ENCODE peak calls at places on chromosomes 16 and 17, in seven cellular contexts. G, S, N, T, M, F and X are unnamed samples. For H3K4me1, the result is how much of the 10 kb centered on the place peaks cover.

GRCh38 chr16:15552507-15552906 is 90.4 kb downstream of the MARF1 start:
- DNase-seq in G (no peak), S (no peak), N (no peak), T (no peak), M (no peak), F (no peak), X (no peak)

GRCh38 chr17:65711671-65712276 is 150.3 kb upstream of the AXIN2 start:
- DNase-seq in G (no peak), S (no peak), N (no peak), T (no peak), M (no peak), F (no peak), X (no peak)

GRCh38 chr17:59650642-59651041 is 30.9 kb downstream of the CLTC start:
- DNase-seq in G (no peak), S (no peak), N (no peak), T (no peak), M (no peak), F (no peak), X (no peak)

GRCh38 chr16:67546091-67546501 is 16.2 kb upstream of the CTCF start:
- DNase-seq in G (no peak), S (no peak), N (no peak), T (no peak), M (no peak), F (no peak), X (no peak)

GRCh38 chr16:56637814-56638750 is at the start of gene MT1A:
- DNase-seq in G (peak), S (peak), N (peak), T (peak), M (peak), F (peak), X (peak)

GRCh38 chr17:66976781-66977201 is 12.3 kb downstream of the CACNG4 start:
- DNase-seq in G (no peak), S (no peak), N (no peak), T (no peak), M (no peak), F (no peak), X (no peak)

GRCh38 chr16:54071516-54071915 is 215.1 kb downstream of the IRX3 start:
- DNase-seq in G (no peak), S (no peak), N (no peak), T (no peak), M (no peak), F (no peak), X (no peak)

GRCh38 chr16:58212824-58213655 is 15.1 kb upstream of the CSNK2A2 start:
- DNase-seq in G (no peak), S (no peak), N (no peak), T (no peak), M (no peak), F (no peak), X (no peak)

GRCh38 chr16:70455910-70456309 is 1.5 kb downstream of the FCSK start:
- DNase-seq in G (no peak), S (no peak), N (no peak), T (no peak), M (no peak), F (no peak), X (no peak)

GRCh38 chr17:8488931-8489330 is 53.2 kb downstream of the NDEL1 start:
- DNase-seq in G (peak), S (no peak), N (peak), T (no peak), M (peak), F (no peak), X (peak)

GRCh38 chr16:87506423-87507350 is 13.9 kb upstream of the ZCCHC14 start:
- DNase-seq in G (no peak), S (no peak), N (no peak), T (no peak), M (no peak), F (no peak), X (no peak)

GRCh38 chr17:53721101-53721500 is 101.6 kb upstream of the KIF2B start:
- DNase-seq in G (peak), S (no peak), N (peak), T (no peak), M (no peak), F (no peak), X (no peak)

GRCh38 chr17:5122586-5123342 is 6.9 kb downstream of the USP6 start:
- DNase-seq in G (no peak), S (peak), N (no peak), T (peak), M (peak), F (no peak), X (peak)

GRCh38 chr16:64206877-64207276 is 915.0 kb downstream of the CDH11 start:
- DNase-seq in G (peak), S (no peak), N (peak), T (no peak), M (no peak), F (no peak), X (no peak)

GRCh38 chr16:24729967-24730815 is 740 bp downstream of the TNRC6A start:
- DNase-seq in G (no peak), S (peak), N (peak), T (no peak), M (peak), F (peak), X (peak)

GRCh38 chr17:77330602-77331081 is 189.9 kb downstream of the SEC14L1 start:
- DNase-seq in G (no peak), S (peak), N (no peak), T (peak), M (peak), F (no peak), X (no peak)

GRCh38 chr16:57694556-57695377 is at the start of gene DRC7:
- DNase-seq in G (peak), S (peak), N (peak), T (no peak), M (no peak), F (no peak), X (no peak)

GRCh38 chr17:61809816-61810392 is 53.4 kb downstream of the BRIP1 start:
- DNase-seq in G (peak), S (no peak), N (peak), T (no peak), M (no peak), F (no peak), X (no peak)

GRCh38 chr16:27452569-27453475 is 50.8 kb downstream of the IL21R start:
- DNase-seq in G (no peak), S (no peak), N (no peak), T (no peak), M (no peak), F (no peak), X (no peak)

GRCh38 chr16:83470406-83470805 is 337.4 kb upstream of the HSBP1 start:
- DNase-seq in G (peak), S (no peak), N (peak), T (no peak), M (no peak), F (no peak), X (no peak)

GRCh38 chr16:19419691-19420060 is 2.0 kb downstream of the TMC5 start:
- DNase-seq in G (peak), S (peak), N (peak), T (no peak), M (no peak), F (no peak), X (no peak)

GRCh38 chr16:19366384-19366783 is 51.3 kb upstream of the TMC5 start:
- DNase-seq in G (no peak), S (no peak), N (no peak), T (no peak), M (no peak), F (no peak), X (no peak)

GRCh38 chr16:88703486-88704309 is 2.5 kb downstream of the RNF166 start:
- DNase-seq in G (peak), S (peak), N (no peak), T (no peak), M (no peak), F (no peak), X (no peak)

GRCh38 chr16:57603110-57604024 is 25.1 kb upstream of the ADGRG1 start:
- DNase-seq in G (no peak), S (no peak), N (no peak), T (no peak), M (peak), F (no peak), X (no peak)

GRCh38 chr16:69872888-69873287 is 78.2 kb upstream of the CLEC18A start:
- DNase-seq in G (no peak), S (no peak), N (no peak), T (no peak), M (no peak), F (no peak), X (no peak)

GRCh38 chr16:47507701-47508100 is 46.6 kb downstream of the PHKB start:
- DNase-seq in G (no peak), S (no peak), N (peak), T (no peak), M (no peak), F (no peak), X (no peak)

GRCh38 chr16:87464691-87465300 is 28.0 kb downstream of the ZCCHC14 start:
- DNase-seq in G (peak), S (peak), N (peak), T (peak), M (peak), F (no peak), X (peak)

GRCh38 chr17:20191066-20191465 is 181.9 kb downstream of the SPECC1 start:
- DNase-seq in G (peak), S (no peak), N (peak), T (no peak), M (no peak), F (no peak), X (no peak)

DNA sequence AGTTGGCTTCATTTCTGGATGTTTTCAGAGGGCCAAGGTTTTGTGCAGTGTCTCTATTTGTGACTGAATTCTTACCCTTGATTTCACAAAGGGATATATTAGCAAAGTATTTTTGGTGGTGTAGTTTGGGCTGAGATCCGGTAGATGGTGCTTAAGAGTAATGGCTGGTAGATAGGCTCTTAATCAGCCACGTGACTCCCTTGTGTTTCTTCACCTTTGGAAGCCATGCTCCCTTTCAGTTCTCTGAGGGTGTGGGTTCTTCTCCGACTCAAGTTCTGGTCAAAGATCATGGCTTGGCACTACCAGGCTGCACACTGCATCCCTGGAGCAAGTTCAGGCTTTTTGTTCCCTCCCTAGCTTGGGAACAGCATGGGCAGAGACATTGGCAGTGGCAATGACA is 887.3 kb downstream of the CDH8 start:
- DNase-seq in G (no peak), S (no peak), N (no peak), T (no peak), M (no peak), F (no peak), X (no peak)
- TF ChIP-seq CTCF in G (no peak), S (no peak), N (no peak), T (no peak), M (no peak), F (no peak), X (no peak)

DNA sequence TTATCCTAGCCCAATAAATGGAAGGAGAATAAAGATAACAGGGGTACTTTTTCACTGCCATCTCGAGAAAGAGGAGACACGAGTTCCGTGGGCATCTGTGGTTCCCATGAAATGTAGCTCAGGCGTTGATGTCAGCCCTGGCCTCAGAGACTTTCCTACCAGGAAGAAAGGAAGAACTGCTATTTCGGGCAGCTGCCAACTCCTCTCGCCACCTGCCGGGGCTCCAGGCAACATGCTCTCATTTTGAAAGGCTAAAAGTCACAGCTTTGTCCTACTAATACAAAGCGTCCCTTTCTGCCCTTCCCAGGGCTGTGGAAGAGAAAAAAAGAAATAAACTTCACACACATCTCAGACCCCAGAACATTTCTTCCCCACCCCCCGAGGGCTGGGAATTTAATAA is 65.8 kb downstream of the DHRS7C start:
- DNase-seq in G (peak), S (no peak), N (no peak), T (no peak), M (no peak), F (peak), X (no peak)
- H3K4me1 ChIP-seq in G (under half), S (under half), N (under half), T (under half), M (under half), F (under half), X (under half)

DNA sequence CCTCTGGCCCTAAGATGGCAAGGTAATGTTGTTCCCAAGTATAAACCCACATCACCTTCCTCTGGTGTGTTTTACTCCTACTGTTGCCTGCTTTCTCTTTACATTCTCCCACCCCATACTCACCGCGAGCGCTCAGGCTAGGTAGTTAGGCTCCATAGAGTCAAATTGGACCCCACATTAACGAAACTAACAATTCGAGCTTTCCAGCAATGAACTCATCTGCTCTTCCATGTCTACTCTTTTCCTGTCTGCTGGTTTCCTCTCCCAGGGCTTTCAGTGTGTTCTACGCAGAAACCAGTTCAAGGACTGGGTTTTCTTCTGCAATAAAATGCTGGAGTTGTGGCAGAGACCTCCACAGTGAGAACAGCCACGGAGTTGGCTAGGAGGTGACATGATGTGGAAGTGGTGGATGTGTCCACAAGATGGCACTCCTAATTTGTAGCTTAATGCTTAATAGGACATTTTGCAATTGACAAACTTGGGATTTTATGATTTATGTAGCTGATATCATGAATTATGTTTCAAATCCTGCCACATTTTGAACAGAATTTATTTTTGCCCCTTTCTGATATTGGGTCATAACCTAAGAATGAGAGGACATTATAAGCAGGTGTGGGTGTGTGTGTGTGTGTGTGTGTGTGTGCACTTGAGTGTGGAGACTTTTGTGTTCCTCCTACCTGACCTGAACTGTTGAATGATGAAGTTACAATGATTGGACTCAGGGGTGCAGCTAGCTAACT is 2.2 kb upstream of the UQCRC2 start:
- DNase-seq in G (peak), S (no peak), N (peak), T (no peak), M (no peak), F (no peak), X (no peak)
- TF ChIP-seq CTCF in G (peak), S (no peak), N (peak), T (no peak), M (no peak), F (peak), X (no peak)

GRCh38 chr16:81537721-81538561 is 93.3 kb downstream of the CMIP start:
- DNase-seq in G (peak), S (no peak), N (no peak), T (no peak), M (no peak), F (no peak), X (no peak)

GRCh38 chr16:81539009-81539820 is 94.6 kb downstream of the CMIP start:
- DNase-seq in G (no peak), S (no peak), N (no peak), T (no peak), M (no peak), F (no peak), X (no peak)

GRCh38 chr16:81535679-81536360 is 91.2 kb downstream of the CMIP start:
- DNase-seq in G (no peak), S (no peak), N (no peak), T (no peak), M (no peak), F (no peak), X (no peak)

GRCh38 chr16:81533175-81533507 is 88.5 kb downstream of the CMIP start:
- DNase-seq in G (no peak), S (no peak), N (peak), T (no peak), M (no peak), F (no peak), X (no peak)

DNA sequence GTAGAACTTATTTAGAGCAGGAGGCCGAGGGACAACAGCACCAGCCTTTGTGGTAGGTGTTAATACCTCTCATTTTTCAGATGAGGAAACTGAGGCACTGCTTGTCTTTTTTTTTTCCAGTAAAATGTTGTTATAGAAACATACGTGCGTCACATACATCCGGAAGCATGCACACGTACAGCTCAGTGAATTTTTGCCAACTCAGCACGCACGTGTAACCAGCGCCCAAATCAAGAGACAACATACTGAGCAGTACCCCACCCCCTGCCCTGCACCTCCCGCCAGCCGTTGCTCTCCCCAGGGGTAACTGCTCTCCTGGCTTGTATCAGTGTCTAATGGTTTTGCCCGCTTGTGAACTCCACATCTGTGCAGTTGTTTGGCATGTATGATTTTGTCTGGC is 92.0 kb downstream of the CMIP start:
- DNase-seq in G (no peak), S (no peak), N (no peak), T (no peak), M (no peak), F (no peak), X (no peak)
- H3K4me1 ChIP-seq in G (under half), S (under half), N (under half), T (under half), M (under half), F (under half), X (under half)

GRCh38 chr16:30559690-30560089 is 1.5 kb upstream of the ZNF764 start:
- DNase-seq in G (no peak), S (no peak), N (no peak), T (no peak), M (no peak), F (no peak), X (no peak)
- TF ChIP-seq CTCF in G (no peak), S (no peak), N (no peak), T (no peak), M (no peak), F (no peak), X (no peak)

GRCh38 chr17:81388091-81388611 is 7.1 kb upstream of the BAHCC1 start:
- DNase-seq in G (no peak), S (no peak), N (no peak), T (no peak), M (no peak), F (no peak), X (peak)
- H3K4me1 ChIP-seq in G (under half), S (half or more), N (under half), T (half or more), M (half or more), F (under half), X (under half)

DNA sequence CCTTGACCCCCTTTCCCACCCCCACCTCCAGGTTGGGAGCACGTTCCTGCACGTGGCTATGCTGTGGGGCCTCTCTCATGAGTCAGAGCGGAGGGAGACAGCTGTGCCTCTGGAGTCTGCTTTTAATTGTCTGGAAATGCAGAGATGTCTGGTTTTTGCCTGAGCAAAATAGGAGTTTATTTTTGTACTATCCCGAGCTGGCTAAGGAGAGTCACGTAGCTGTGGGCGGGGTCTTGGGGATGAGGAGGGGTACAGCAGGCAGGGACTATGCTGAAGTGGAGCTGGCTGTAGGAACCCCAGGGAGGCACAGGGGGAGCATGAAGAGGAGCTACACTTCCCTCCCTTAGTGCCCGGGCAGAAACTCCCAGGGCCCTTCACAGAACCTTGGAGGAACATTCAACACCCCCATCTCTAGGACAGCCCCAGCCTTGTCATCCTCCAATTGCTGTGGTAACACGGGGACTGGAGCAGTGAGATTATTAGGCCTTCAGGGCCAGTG is 44.7 kb upstream of the LGALS9 start:
- DNase-seq in G (peak), S (no peak), N (peak), T (no peak), M (no peak), F (no peak), X (no peak)
- TF ChIP-seq CTCF in G (no peak), S (no peak), N (peak), T (no peak), M (no peak), F (no peak), X (no peak)

GRCh38 chr17:45763182-45763581 is 20.9 kb upstream of the CRHR1 start:
- DNase-seq in G (no peak), S (no peak), N (no peak), T (no peak), M (no peak), F (no peak), X (no peak)
- H3K4me1 ChIP-seq in G (under half), S (under half), N (under half), T (under half), M (under half), F (under half), X (under half)

GRCh38 chr17:71933306-71933705 is 187.5 kb upstream of the SOX9 start:
- DNase-seq in G (peak), S (no peak), N (no peak), T (no peak), M (no peak), F (no peak), X (no peak)
- TF ChIP-seq CTCF in G (no peak), S (no peak), N (no peak), T (no peak), M (no peak), F (no peak), X (no peak)